ENCODE peak calls at places on chromosomes 7 and 10, in five cellular contexts. F is fibroblast of pulmonary artery, V is transverse colon, U is OCI-LY7, O is psoas muscle. C is an unnamed sample.
A peak's percentile ranks its signal among the peaks of the same experiment; 100 is the strongest.

GRCh38 chr7:127791790-127792189 is 139.8 kb downstream of the SND1 start:
- DNase-seq in O (no peak), F (peak; percentile 46), U (no peak), V (no peak), C (no peak)

GRCh38 chr10:12819656-12820055 is 181.9 kb downstream of the CCDC3 start:
- DNase-seq in O (no peak), F (no peak), V (no peak), U (no peak), C (no peak)

GRCh38 chr10:1201010-1201807 is 145.0 kb downstream of the WDR37 start:
- DNase-seq in V (no peak), O (no peak), F (no peak), U (no peak), C (no peak)

GRCh38 chr10:133007360-133007858 is 65.0 kb upstream of the CFAP46 start:
- DNase-seq in F (no peak), O (no peak), U (no peak), V (no peak), C (no peak)

GRCh38 chr10:42932116-42932515 is 144.8 kb upstream of the RET start:
- DNase-seq in F (no peak), U (no peak), V (no peak), O (no peak), C (no peak)

GRCh38 chr7:53087274-53087673 is 51.8 kb downstream of the POM121L12 start:
- DNase-seq in F (no peak), O (peak; percentile 30), U (no peak), V (no peak), C (no peak)

GRCh38 chr10:6211341-6212265 is 8.9 kb downstream of the PFKFB3 start:
- DNase-seq in O (peak; percentile 65), U (no peak), F (peak; percentile 68), V (no peak), C (no peak)

GRCh38 chr7:91852263-91852741 is 28.2 kb downstream of the MTERF1 start:
- DNase-seq in F (peak; percentile 47), U (peak; percentile 45), O (no peak), V (no peak), C (peak; percentile 14)

GRCh38 chr7:128021361-128021760 is 9.9 kb downstream of the LRRC4 start:
- DNase-seq in O (no peak), F (no peak), V (no peak), U (no peak), C (no peak)

GRCh38 chr7:94348142-94348541 is 46.6 kb upstream of the COL1A2 start:
- DNase-seq in U (no peak), V (peak; percentile 11), O (no peak), F (peak; percentile 87), C (no peak)

GRCh38 chr7:55073051-55073511 is 54.3 kb downstream of the EGFR start:
- DNase-seq in F (no peak), O (no peak), U (peak; percentile 48), V (no peak), C (peak; percentile 68)

GRCh38 chr10:131332821-131333220 is 21.3 kb upstream of the TCERG1L start:
- DNase-seq in V (no peak), O (no peak), F (no peak), U (no peak), C (no peak)

GRCh38 chr7:1421020-1421790 is 38.1 kb downstream of the MICALL2 start:
- DNase-seq in O (no peak), F (no peak), U (no peak), V (no peak), C (no peak)

GRCh38 chr7:7228472-7228871 is 46.1 kb downstream of the C1GALT1 start:
- DNase-seq in V (no peak), F (no peak), O (no peak), U (no peak), C (no peak)

GRCh38 chr10:125125951-125126735 is 34.2 kb downstream of the CTBP2 start:
- DNase-seq in O (peak; percentile 48), V (no peak), U (no peak), F (no peak), C (no peak)

GRCh38 chr7:25215694-25216335 is 12.5 kb downstream of the NPVF start:
- DNase-seq in U (peak; percentile 27), V (no peak), F (no peak), O (no peak), C (no peak)
- TF ChIP-seq CTCF in U (no peak), V (peak; percentile 20), F (no peak), O (no peak), C (peak; percentile 5)

GRCh38 chr10:83164134-83164533 is 975.2 kb upstream of the GHITM start:
- DNase-seq in F (no peak), O (no peak), V (no peak), U (no peak), C (no peak)

GRCh38 chr10:83167081-83167480 is 972.2 kb upstream of the GHITM start:
- DNase-seq in F (no peak), U (no peak), V (no peak), O (no peak), C (no peak)

GRCh38 chr10:83165164-83165563 is 974.1 kb upstream of the GHITM start:
- DNase-seq in O (no peak), F (no peak), V (no peak), U (no peak), C (no peak)

DNA sequence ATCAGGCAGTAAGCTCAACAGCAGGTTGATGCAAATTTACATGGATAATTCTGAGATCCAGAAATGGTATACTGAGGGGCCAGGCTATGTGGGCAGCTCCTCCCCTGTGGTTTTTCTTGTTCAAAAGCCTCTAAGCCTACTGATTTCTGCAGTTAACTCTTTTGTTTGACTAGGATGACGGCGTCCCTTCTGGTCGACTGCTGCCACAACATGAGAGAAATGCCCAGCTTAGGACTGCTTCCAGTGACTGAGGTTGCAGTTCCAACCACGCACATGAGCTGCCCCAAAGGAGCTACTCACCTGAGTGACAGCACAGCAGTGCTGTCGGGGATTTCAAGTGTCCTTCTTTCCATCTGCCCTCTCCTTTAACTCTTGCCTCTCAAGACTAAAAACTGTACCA is 973.0 kb upstream of the GHITM start:
- DNase-seq in O (no peak), V (no peak), F (no peak), U (no peak), C (no peak)
- TF ChIP-seq CTCF in O (no peak), V (no peak), F (no peak), U (peak; percentile 27), C (no peak)

DNA sequence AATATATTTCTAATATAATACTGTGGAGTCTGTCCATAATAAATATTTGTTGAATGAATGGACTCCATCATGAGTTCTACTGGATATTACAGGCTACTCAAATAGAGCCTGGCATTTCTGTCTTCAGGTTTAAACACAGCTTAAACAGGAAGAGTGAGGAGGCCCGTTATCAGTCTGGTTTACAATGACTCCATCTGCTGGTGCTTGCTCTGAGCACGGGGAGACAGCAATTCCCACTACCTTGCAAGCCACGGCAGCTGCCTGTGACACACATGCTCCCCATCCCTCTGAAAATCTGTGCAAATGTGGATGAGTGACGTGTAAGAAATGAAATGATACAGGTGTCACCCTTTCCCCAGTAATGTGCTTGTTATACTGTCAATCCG is 293.5 kb upstream of the IMMP2L start:
- DNase-seq in U (no peak), F (peak; percentile 65), V (no peak), O (no peak), C (no peak)
- TF ChIP-seq CTCF in U (no peak), F (peak; percentile 55), V (no peak), O (no peak), C (no peak)

GRCh38 chr7:149764481-149765398 is 8.6 kb downstream of the ZNF467 start:
- DNase-seq in F (no peak), V (no peak), U (no peak), O (peak; percentile 68), C (no peak)
- TF ChIP-seq CTCF in F (no peak), V (no peak), U (no peak), O (peak; percentile 40), C (no peak)

GRCh38 chr10:92844746-92845145 is 3.6 kb upstream of the EXOC6 start:
- DNase-seq in F (peak; percentile 23), V (no peak), O (no peak), U (no peak), C (no peak)

GRCh38 chr10:92837462-92837861 is 10.9 kb upstream of the EXOC6 start:
- DNase-seq in O (no peak), F (no peak), U (no peak), V (no peak), C (no peak)

GRCh38 chr10:92834331-92834730 is 14.0 kb upstream of the EXOC6 start:
- DNase-seq in U (no peak), F (no peak), O (no peak), V (no peak), C (no peak)

GRCh38 chr10:92834981-92835380 is 13.3 kb upstream of the EXOC6 start:
- DNase-seq in O (no peak), U (no peak), F (peak; percentile 54), V (no peak), C (no peak)

GRCh38 chr10:92839191-92840085 is 8.9 kb upstream of the EXOC6 start:
- DNase-seq in F (peak; percentile 86), V (peak; percentile 68), U (peak; percentile 59), O (peak; percentile 77), C (peak; percentile 22)
- TF ChIP-seq CTCF in F (peak; percentile 38), V (peak; percentile 26), U (peak; percentile 93), O (peak; percentile 16), C (peak; percentile 56)

GRCh38 chr10:4117604-4118003 is 332.6 kb upstream of the KLF6 start:
- DNase-seq in F (no peak), U (no peak), V (no peak), O (no peak), C (no peak)
- TF ChIP-seq CTCF in F (no peak), U (no peak), V (no peak), O (no peak), C (no peak)

GRCh38 chr7:88465586-88465985 is 158.9 kb upstream of the STEAP4 start:
- DNase-seq in U (no peak), V (no peak), O (no peak), F (no peak), C (no peak)

GRCh38 chr7:88458931-88459330 is 152.2 kb upstream of the STEAP4 start:
- DNase-seq in O (no peak), U (no peak), F (no peak), V (no peak), C (no peak)

DNA sequence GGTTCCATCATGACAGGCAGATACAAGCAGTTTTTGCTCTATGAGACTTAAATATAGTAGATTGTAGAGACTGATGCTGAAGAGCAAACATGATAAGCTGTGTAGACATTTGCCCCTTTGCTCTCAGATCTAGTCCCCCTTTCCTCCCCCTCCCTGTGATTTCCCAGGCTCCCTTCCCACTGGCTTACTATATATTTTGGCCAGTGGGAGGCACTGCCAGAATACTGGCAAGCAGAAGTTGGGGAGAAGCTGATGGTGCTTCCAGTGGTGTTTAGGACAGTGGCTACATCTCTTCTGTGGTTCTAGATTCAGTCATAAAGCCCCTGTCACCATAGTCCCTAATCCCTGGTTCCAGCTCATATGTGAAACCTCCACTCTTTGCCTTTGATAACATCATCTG is 156.1 kb upstream of the STEAP4 start:
- DNase-seq in U (no peak), F (no peak), V (no peak), O (no peak), C (no peak)
- TF ChIP-seq CTCF in U (no peak), F (no peak), V (no peak), O (no peak), C (no peak)

GRCh38 chr7:47759056-47759706 is 177.3 kb upstream of the TNS3 start:
- DNase-seq in U (peak; percentile 15), F (peak; percentile 35), V (no peak), O (no peak), C (no peak)
- TF ChIP-seq CTCF in U (peak; percentile 65), F (peak; percentile 33), V (no peak), O (no peak), C (peak; percentile 0)

GRCh38 chr7:131753620-131754222 is 197.3 kb upstream of the PODXL start:
- DNase-seq in V (no peak), F (peak; percentile 2), O (no peak), U (peak; percentile 3), C (no peak)
- TF ChIP-seq CTCF in V (no peak), F (peak; percentile 34), O (peak; percentile 6), U (peak; percentile 71), C (peak; percentile 28)